ENCODE peak calls at places on chromosomes 5 and 9, in four cellular contexts. Y is ovary, G is right atrium auricular region, L is cardiac fibroblast. X is an unnamed sample.

GRCh38 chr9:124139001-124139400 is 118.7 kb upstream of the NEK6 start:
- DNase-seq in L (peak; percentile 84), G (no peak), Y (no peak), X (peak; percentile 38)

GRCh38 chr9:126702501-126703329 is 89.0 kb downstream of the LMX1B start:
- DNase-seq in G (no peak), Y (no peak), L (no peak), X (no peak)

GRCh38 chr9:114033397-114034103 is 44.5 kb downstream of the AMBP start:
- DNase-seq in L (peak; percentile 22), G (peak; percentile 59), Y (peak; percentile 43), X (no peak)

GRCh38 chr5:150587016-150587415 is 53.4 kb upstream of the SYNPO start:
- DNase-seq in G (no peak), L (no peak), Y (no peak), X (no peak)

GRCh38 chr5:51811883-51812282 is 428.6 kb downstream of the ISL1 start:
- DNase-seq in L (no peak), G (no peak), Y (no peak), X (no peak)

GRCh38 chr9:110742741-110743371 is 74.3 kb downstream of the MUSK start:
- DNase-seq in Y (peak; percentile 24), G (no peak), L (peak; percentile 92), X (no peak)

GRCh38 chr9:35177520-35177919 is 15.7 kb downstream of the UNC13B start:
- DNase-seq in Y (no peak), G (no peak), L (no peak), X (no peak)

GRCh38 chr9:121271368-121272351 is 3.7 kb downstream of the GSN start:
- DNase-seq in Y (peak; percentile 24), L (peak; percentile 72), G (no peak), X (no peak)

GRCh38 chr9:89346703-89347102 is 28.4 kb downstream of the SECISBP2 start:
- DNase-seq in G (no peak), Y (no peak), L (no peak), X (no peak)

GRCh38 chr9:27145143-27145542 is 36.1 kb downstream of the TEK start:
- DNase-seq in Y (no peak), G (no peak), L (no peak), X (no peak)

GRCh38 chr9:3963266-3964019 is 336.4 kb downstream of the GLIS3 start:
- DNase-seq in G (peak; percentile 77), L (peak; percentile 81), Y (peak; percentile 75), X (no peak)

GRCh38 chr5:169027456-169028118 is 273.4 kb downstream of the SLIT3 start:
- DNase-seq in G (no peak), Y (no peak), L (no peak), X (no peak)

GRCh38 chr5:93819666-93820065 is 78.3 kb upstream of the POU5F2 start:
- DNase-seq in L (no peak), G (no peak), Y (no peak), X (no peak)

GRCh38 chr5:73591698-73592501 is 26.4 kb downstream of the UTP15 start:
- DNase-seq in Y (no peak), G (no peak), L (peak; percentile 65), X (no peak)

GRCh38 chr5:36607114-36607561 is 732 bp downstream of the SLC1A3 start:
- DNase-seq in G (no peak), L (peak; percentile 55), Y (no peak), X (peak; percentile 25)

GRCh38 chr5:77086611-77087483 is at the start of gene ZBED3:
- DNase-seq in L (peak; percentile 83), G (peak; percentile 76), Y (peak; percentile 75), X (peak; percentile 74)

GRCh38 chr5:401216-402034 is 41.6 kb upstream of the EXOC3 start:
- DNase-seq in G (peak; percentile 55), L (no peak), Y (peak; percentile 17), X (no peak)

GRCh38 chr9:119216891-119217290 is 152.3 kb downstream of the BRINP1 start:
- DNase-seq in L (no peak), Y (peak; percentile 24), G (peak; percentile 62), X (no peak)

GRCh38 chr9:77883846-77884771 is 147.5 kb downstream of the GNAQ start:
- DNase-seq in L (peak; percentile 68), G (no peak), Y (no peak), X (no peak)

GRCh38 chr9:107260437-107261081 is 22.5 kb upstream of the RAD23B start:
- DNase-seq in L (no peak), G (no peak), Y (no peak), X (peak; percentile 87)

GRCh38 chr5:9781275-9781674 is 151.1 kb upstream of the TAS2R1 start:
- DNase-seq in G (no peak), L (no peak), Y (no peak), X (no peak)

GRCh38 chr9:6383551-6384225 is 29.3 kb upstream of the UHRF2 start:
- DNase-seq in Y (no peak), G (peak; percentile 64), L (peak; percentile 86), X (no peak)

GRCh38 chr5:120082316-120083068 is 381.6 kb upstream of the PRR16 start:
- DNase-seq in Y (no peak), L (no peak), G (no peak), X (no peak)
- TF ChIP-seq CTCF in Y (no peak), L (peak; percentile 22), G (no peak), X (no peak)

DNA sequence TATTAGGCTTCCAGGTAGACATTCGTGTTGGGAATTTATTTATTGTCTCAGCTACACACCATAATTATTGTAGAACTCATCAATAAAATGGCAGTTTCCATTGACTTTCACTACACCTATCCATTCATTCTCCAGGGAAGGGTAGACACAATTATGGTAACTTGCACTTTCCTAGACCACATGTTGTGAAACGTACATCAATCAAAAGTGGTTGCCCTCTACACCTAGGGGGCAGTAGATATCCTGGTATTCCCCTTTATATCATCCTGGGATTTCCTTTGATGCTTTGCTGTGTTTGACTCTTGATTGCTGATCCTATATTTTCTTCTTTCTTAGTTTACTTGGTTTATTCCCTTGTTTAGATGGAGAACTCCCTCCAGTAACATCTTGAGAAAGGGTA is 47.9 kb downstream of the ADGRV1 start:
- DNase-seq in L (peak; percentile 1), G (no peak), Y (no peak), X (peak; percentile 35)
- TF ChIP-seq CTCF in L (no peak), G (no peak), Y (no peak), X (peak; percentile 47)

DNA sequence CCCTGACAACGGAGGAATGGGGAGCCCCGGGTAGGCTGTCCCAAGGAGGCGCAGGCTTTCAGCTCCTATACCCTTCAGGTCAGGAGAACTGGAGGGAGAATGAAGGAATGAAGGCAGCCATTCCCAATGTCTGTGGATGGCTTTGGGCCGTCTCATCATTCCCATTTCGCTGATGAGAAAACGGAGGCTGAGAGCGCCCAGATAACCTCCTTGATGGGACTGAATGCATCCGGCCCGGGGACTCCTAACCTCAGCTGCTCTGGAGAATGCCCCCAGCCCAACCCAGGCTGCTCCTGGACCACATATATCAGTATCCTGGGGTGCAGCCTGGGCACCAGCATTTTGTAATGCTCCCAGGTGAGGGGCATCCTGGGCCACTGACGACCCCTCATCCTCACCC is 52.6 kb upstream of the RNU6ATAC start:
- DNase-seq in Y (no peak), L (no peak), G (no peak), X (no peak)
- TF ChIP-seq CTCF in Y (no peak), L (no peak), G (no peak), X (no peak)

GRCh38 chr5:143180751-143181150 is 222.7 kb downstream of the NR3C1 start:
- DNase-seq in L (no peak), Y (no peak), G (no peak), X (no peak)

GRCh38 chr5:143174714-143175398 is 228.6 kb downstream of the NR3C1 start:
- DNase-seq in G (no peak), Y (no peak), L (no peak), X (peak; percentile 55)

GRCh38 chr5:143179126-143179740 is 224.3 kb downstream of the NR3C1 start:
- DNase-seq in L (no peak), G (no peak), Y (no peak), X (no peak)

GRCh38 chr5:143176048-143176447 is 227.4 kb downstream of the NR3C1 start:
- DNase-seq in G (no peak), L (no peak), Y (no peak), X (no peak)

GRCh38 chr5:143177263-143177994 is 226.1 kb downstream of the NR3C1 start:
- DNase-seq in Y (no peak), L (peak; percentile 99), G (no peak), X (no peak)
- TF ChIP-seq CTCF in Y (no peak), L (no peak), G (no peak), X (no peak)

GRCh38 chr9:115250646-115251045 is 132.7 kb upstream of the TNC start:
- DNase-seq in G (no peak), Y (no peak), L (peak; percentile 90), X (no peak)
- TF ChIP-seq CTCF in G (no peak), Y (no peak), L (no peak), X (no peak)